ENCODE peak calls at places on chromosome 2, in six cellular contexts. One of them, this sample, is unnamed.

GRCh38 chr2:172833898-172834297 is 98.3 kb downstream of the RAPGEF4 start:
- DNase-seq in GM13977: no peak
- DNase-seq in ACHN: no peak
- DNase-seq in non-pigmented ciliary epithelial cell: no peak
- DNase-seq in kidney glomerular epithelial cell: no peak
- DNase-seq in activated CD8-positive, alpha-beta memory T cell treated with anti-CD3 and anti-CD28 coated beads, Interleukin-2, amount 50 U/mL, for 48 hours: no peak
- DNase-seq in this sample: no peak

GRCh38 chr2:223051580-223052375 is at the start of gene KCNE4:
- DNase-seq in non-pigmented ciliary epithelial cell: no peak
- DNase-seq in GM13977: no peak
- DNase-seq in kidney glomerular epithelial cell: no peak
- DNase-seq in activated CD8-positive, alpha-beta memory T cell treated with anti-CD3 and anti-CD28 coated beads, Interleukin-2, amount 50 U/mL, for 48 hours: no peak
- DNase-seq in ACHN: peak
- DNase-seq in this sample: no peak

GRCh38 chr2:240208631-240209211 is 68.3 kb upstream of the OTOS start:
- DNase-seq in activated CD8-positive, alpha-beta memory T cell treated with anti-CD3 and anti-CD28 coated beads, Interleukin-2, amount 50 U/mL, for 48 hours: no peak
- DNase-seq in GM13977: no peak
- DNase-seq in kidney glomerular epithelial cell: no peak
- DNase-seq in ACHN: no peak
- DNase-seq in non-pigmented ciliary epithelial cell: no peak
- DNase-seq in this sample: no peak

GRCh38 chr2:65030481-65030880 is 25.7 kb upstream of the CEP68 start:
- DNase-seq in activated CD8-positive, alpha-beta memory T cell treated with anti-CD3 and anti-CD28 coated beads, Interleukin-2, amount 50 U/mL, for 48 hours: no peak
- DNase-seq in kidney glomerular epithelial cell: no peak
- DNase-seq in non-pigmented ciliary epithelial cell: no peak
- DNase-seq in GM13977: no peak
- DNase-seq in ACHN: no peak
- DNase-seq in this sample: no peak

GRCh38 chr2:148645925-148646559 is 1.5 kb downstream of the EPC2 start:
- DNase-seq in activated CD8-positive, alpha-beta memory T cell treated with anti-CD3 and anti-CD28 coated beads, Interleukin-2, amount 50 U/mL, for 48 hours: no peak
- DNase-seq in non-pigmented ciliary epithelial cell: peak
- DNase-seq in GM13977: peak
- DNase-seq in kidney glomerular epithelial cell: peak
- DNase-seq in ACHN: peak
- DNase-seq in this sample: peak

GRCh38 chr2:59182249-59182648 is 941.1 kb upstream of the FANCL start:
- DNase-seq in activated CD8-positive, alpha-beta memory T cell treated with anti-CD3 and anti-CD28 coated beads, Interleukin-2, amount 50 U/mL, for 48 hours: no peak
- DNase-seq in ACHN: peak
- DNase-seq in non-pigmented ciliary epithelial cell: no peak
- DNase-seq in kidney glomerular epithelial cell: no peak
- DNase-seq in GM13977: no peak
- DNase-seq in this sample: peak

GRCh38 chr2:6960659-6961058 is 43.4 kb downstream of the RNF144A start:
- DNase-seq in activated CD8-positive, alpha-beta memory T cell treated with anti-CD3 and anti-CD28 coated beads, Interleukin-2, amount 50 U/mL, for 48 hours: no peak
- DNase-seq in ACHN: no peak
- DNase-seq in GM13977: no peak
- DNase-seq in non-pigmented ciliary epithelial cell: no peak
- DNase-seq in kidney glomerular epithelial cell: no peak
- DNase-seq in this sample: no peak

GRCh38 chr2:7609556-7610323 is 692.5 kb downstream of the RNF144A start:
- DNase-seq in ACHN: no peak
- DNase-seq in activated CD8-positive, alpha-beta memory T cell treated with anti-CD3 and anti-CD28 coated beads, Interleukin-2, amount 50 U/mL, for 48 hours: no peak
- DNase-seq in GM13977: no peak
- DNase-seq in non-pigmented ciliary epithelial cell: no peak
- DNase-seq in kidney glomerular epithelial cell: no peak
- DNase-seq in this sample: no peak

GRCh38 chr2:158489366-158490112 is 32.8 kb downstream of the PKP4 start:
- DNase-seq in activated CD8-positive, alpha-beta memory T cell treated with anti-CD3 and anti-CD28 coated beads, Interleukin-2, amount 50 U/mL, for 48 hours: no peak
- DNase-seq in GM13977: no peak
- DNase-seq in non-pigmented ciliary epithelial cell: no peak
- DNase-seq in ACHN: no peak
- DNase-seq in kidney glomerular epithelial cell: no peak
- DNase-seq in this sample: no peak

GRCh38 chr2:234029150-234029733 is 21.3 kb upstream of the SPP2 start:
- DNase-seq in non-pigmented ciliary epithelial cell: no peak
- DNase-seq in activated CD8-positive, alpha-beta memory T cell treated with anti-CD3 and anti-CD28 coated beads, Interleukin-2, amount 50 U/mL, for 48 hours: no peak
- DNase-seq in ACHN: peak
- DNase-seq in GM13977: no peak
- DNase-seq in kidney glomerular epithelial cell: peak
- DNase-seq in this sample: no peak

GRCh38 chr2:170716851-170717598 is 1.9 kb downstream of the SP5 start:
- DNase-seq in GM13977: peak
- DNase-seq in activated CD8-positive, alpha-beta memory T cell treated with anti-CD3 and anti-CD28 coated beads, Interleukin-2, amount 50 U/mL, for 48 hours: peak
- DNase-seq in ACHN: no peak
- DNase-seq in non-pigmented ciliary epithelial cell: no peak
- DNase-seq in kidney glomerular epithelial cell: no peak
- DNase-seq in this sample: no peak

GRCh38 chr2:67500541-67500940 is 103.4 kb downstream of the ETAA1 start:
- DNase-seq in activated CD8-positive, alpha-beta memory T cell treated with anti-CD3 and anti-CD28 coated beads, Interleukin-2, amount 50 U/mL, for 48 hours: no peak
- DNase-seq in ACHN: no peak
- DNase-seq in GM13977: no peak
- DNase-seq in non-pigmented ciliary epithelial cell: no peak
- DNase-seq in kidney glomerular epithelial cell: peak
- DNase-seq in this sample: no peak

GRCh38 chr2:75311993-75312392 is 112.7 kb upstream of the TACR1 start:
- DNase-seq in kidney glomerular epithelial cell: no peak
- DNase-seq in non-pigmented ciliary epithelial cell: no peak
- DNase-seq in ACHN: no peak
- DNase-seq in activated CD8-positive, alpha-beta memory T cell treated with anti-CD3 and anti-CD28 coated beads, Interleukin-2, amount 50 U/mL, for 48 hours: no peak
- DNase-seq in GM13977: peak
- DNase-seq in this sample: no peak

GRCh38 chr2:197383825-197384224 is 51.0 kb downstream of the SF3B1 start:
- DNase-seq in kidney glomerular epithelial cell: no peak
- DNase-seq in activated CD8-positive, alpha-beta memory T cell treated with anti-CD3 and anti-CD28 coated beads, Interleukin-2, amount 50 U/mL, for 48 hours: no peak
- DNase-seq in GM13977: no peak
- DNase-seq in ACHN: no peak
- DNase-seq in non-pigmented ciliary epithelial cell: no peak
- DNase-seq in this sample: no peak

GRCh38 chr2:241894056-241894641 is 24.6 kb downstream of the RTP5 start:
- DNase-seq in activated CD8-positive, alpha-beta memory T cell treated with anti-CD3 and anti-CD28 coated beads, Interleukin-2, amount 50 U/mL, for 48 hours: peak
- DNase-seq in non-pigmented ciliary epithelial cell: no peak
- DNase-seq in ACHN: no peak
- DNase-seq in kidney glomerular epithelial cell: no peak
- DNase-seq in GM13977: no peak
- DNase-seq in this sample: no peak

GRCh38 chr2:173354601-173355131 is at the start of gene CDCA7:
- DNase-seq in GM13977: peak
- DNase-seq in activated CD8-positive, alpha-beta memory T cell treated with anti-CD3 and anti-CD28 coated beads, Interleukin-2, amount 50 U/mL, for 48 hours: peak
- DNase-seq in kidney glomerular epithelial cell: peak
- DNase-seq in non-pigmented ciliary epithelial cell: no peak
- DNase-seq in ACHN: peak
- DNase-seq in this sample: peak

GRCh38 chr2:102005989-102006885 is 14.5 kb downstream of the IL1R2 start:
- DNase-seq in kidney glomerular epithelial cell: peak
- DNase-seq in non-pigmented ciliary epithelial cell: no peak
- DNase-seq in GM13977: peak
- DNase-seq in ACHN: peak
- DNase-seq in activated CD8-positive, alpha-beta memory T cell treated with anti-CD3 and anti-CD28 coated beads, Interleukin-2, amount 50 U/mL, for 48 hours: no peak
- DNase-seq in this sample: peak

GRCh38 chr2:101805146-101806088 is 107.9 kb downstream of the MAP4K4 start:
- DNase-seq in ACHN: no peak
- DNase-seq in kidney glomerular epithelial cell: no peak
- DNase-seq in non-pigmented ciliary epithelial cell: no peak
- DNase-seq in activated CD8-positive, alpha-beta memory T cell treated with anti-CD3 and anti-CD28 coated beads, Interleukin-2, amount 50 U/mL, for 48 hours: no peak
- DNase-seq in GM13977: no peak
- DNase-seq in this sample: no peak

GRCh38 chr2:99911711-99912110 is 230.7 kb downstream of the AFF3 start:
- DNase-seq in non-pigmented ciliary epithelial cell: no peak
- DNase-seq in kidney glomerular epithelial cell: no peak
- DNase-seq in activated CD8-positive, alpha-beta memory T cell treated with anti-CD3 and anti-CD28 coated beads, Interleukin-2, amount 50 U/mL, for 48 hours: no peak
- DNase-seq in ACHN: peak
- DNase-seq in GM13977: no peak
- DNase-seq in this sample: no peak

GRCh38 chr2:108968619-108969018 is 20.4 kb downstream of the EDAR start:
- DNase-seq in non-pigmented ciliary epithelial cell: no peak
- DNase-seq in GM13977: no peak
- DNase-seq in kidney glomerular epithelial cell: peak
- DNase-seq in activated CD8-positive, alpha-beta memory T cell treated with anti-CD3 and anti-CD28 coated beads, Interleukin-2, amount 50 U/mL, for 48 hours: no peak
- DNase-seq in ACHN: no peak
- DNase-seq in this sample: no peak

GRCh38 chr2:222753251-222753824 is 81.9 kb downstream of the MOGAT1 start:
- DNase-seq in activated CD8-positive, alpha-beta memory T cell treated with anti-CD3 and anti-CD28 coated beads, Interleukin-2, amount 50 U/mL, for 48 hours: no peak
- DNase-seq in ACHN: no peak
- DNase-seq in non-pigmented ciliary epithelial cell: no peak
- DNase-seq in kidney glomerular epithelial cell: no peak
- DNase-seq in GM13977: no peak
- DNase-seq in this sample: peak

GRCh38 chr2:44148997-44149396 is 19.7 kb upstream of the PPM1B start:
- DNase-seq in activated CD8-positive, alpha-beta memory T cell treated with anti-CD3 and anti-CD28 coated beads, Interleukin-2, amount 50 U/mL, for 48 hours: no peak
- DNase-seq in GM13977: no peak
- DNase-seq in non-pigmented ciliary epithelial cell: no peak
- DNase-seq in ACHN: no peak
- DNase-seq in kidney glomerular epithelial cell: no peak
- DNase-seq in this sample: no peak

GRCh38 chr2:105741617-105742016 is 3.1 kb upstream of the NCK2 start:
- DNase-seq in non-pigmented ciliary epithelial cell: no peak
- DNase-seq in GM13977: no peak
- DNase-seq in ACHN: no peak
- DNase-seq in activated CD8-positive, alpha-beta memory T cell treated with anti-CD3 and anti-CD28 coated beads, Interleukin-2, amount 50 U/mL, for 48 hours: no peak
- DNase-seq in kidney glomerular epithelial cell: no peak
- DNase-seq in this sample: no peak

GRCh38 chr2:241156997-241157441 is 6.8 kb downstream of the PPP1R7 start:
- DNase-seq in activated CD8-positive, alpha-beta memory T cell treated with anti-CD3 and anti-CD28 coated beads, Interleukin-2, amount 50 U/mL, for 48 hours: no peak
- DNase-seq in ACHN: no peak
- DNase-seq in kidney glomerular epithelial cell: no peak
- DNase-seq in non-pigmented ciliary epithelial cell: no peak
- DNase-seq in GM13977: no peak
- DNase-seq in this sample: no peak

GRCh38 chr2:215998636-215999035 is 14.7 kb downstream of the MREG start:
- DNase-seq in kidney glomerular epithelial cell: no peak
- DNase-seq in activated CD8-positive, alpha-beta memory T cell treated with anti-CD3 and anti-CD28 coated beads, Interleukin-2, amount 50 U/mL, for 48 hours: no peak
- DNase-seq in non-pigmented ciliary epithelial cell: no peak
- DNase-seq in GM13977: no peak
- DNase-seq in ACHN: no peak
- DNase-seq in this sample: peak

GRCh38 chr2:70785137-70785911 is 5.1 kb downstream of the FIGLA start:
- DNase-seq in non-pigmented ciliary epithelial cell: no peak
- DNase-seq in GM13977: peak
- DNase-seq in activated CD8-positive, alpha-beta memory T cell treated with anti-CD3 and anti-CD28 coated beads, Interleukin-2, amount 50 U/mL, for 48 hours: peak
- DNase-seq in ACHN: peak
- DNase-seq in kidney glomerular epithelial cell: no peak
- DNase-seq in this sample: peak

GRCh38 chr2:187165936-187166335 is 282.1 kb downstream of the CALCRL start:
- DNase-seq in ACHN: no peak
- DNase-seq in GM13977: no peak
- DNase-seq in activated CD8-positive, alpha-beta memory T cell treated with anti-CD3 and anti-CD28 coated beads, Interleukin-2, amount 50 U/mL, for 48 hours: no peak
- DNase-seq in kidney glomerular epithelial cell: no peak
- DNase-seq in non-pigmented ciliary epithelial cell: no peak
- DNase-seq in this sample: no peak

GRCh38 chr2:225288986-225289385 is 110.5 kb upstream of the NYAP2 start:
- DNase-seq in activated CD8-positive, alpha-beta memory T cell treated with anti-CD3 and anti-CD28 coated beads, Interleukin-2, amount 50 U/mL, for 48 hours: no peak
- DNase-seq in GM13977: no peak
- DNase-seq in non-pigmented ciliary epithelial cell: peak
- DNase-seq in ACHN: no peak
- DNase-seq in kidney glomerular epithelial cell: no peak
- DNase-seq in this sample: no peak

GRCh38 chr2:151337643-151338042 is 19.7 kb upstream of the TNFAIP6 start:
- DNase-seq in activated CD8-positive, alpha-beta memory T cell treated with anti-CD3 and anti-CD28 coated beads, Interleukin-2, amount 50 U/mL, for 48 hours: no peak
- DNase-seq in GM13977: no peak
- DNase-seq in kidney glomerular epithelial cell: no peak
- DNase-seq in non-pigmented ciliary epithelial cell: no peak
- DNase-seq in ACHN: no peak
- DNase-seq in this sample: no peak

GRCh38 chr2:55228224-55228563 is 3.9 kb downstream of the CLHC1 start:
- DNase-seq in activated CD8-positive, alpha-beta memory T cell treated with anti-CD3 and anti-CD28 coated beads, Interleukin-2, amount 50 U/mL, for 48 hours: no peak
- DNase-seq in ACHN: no peak
- DNase-seq in non-pigmented ciliary epithelial cell: no peak
- DNase-seq in GM13977: no peak
- DNase-seq in kidney glomerular epithelial cell: no peak
- DNase-seq in this sample: no peak

This sample was measured in HAP-1.